ENCODE peak calls at places on chromosomes 6 and 20, in four cellular contexts. C, K, B and Q are unnamed samples.

GRCh38 chr20:62198931-62199330 is 16.1 kb downstream of the MTG2 start:
- DNase-seq in C (no peak), K (no peak), B (no peak), Q (no peak)

GRCh38 chr6:130655586-130655985 is 171.6 kb upstream of the SMLR1 start:
- DNase-seq in C (peak), K (no peak), B (no peak), Q (no peak)

GRCh38 chr20:13256606-13257005 is 35.5 kb downstream of the ISM1 start:
- DNase-seq in C (no peak), K (no peak), B (no peak), Q (no peak)

GRCh38 chr20:57195023-57195758 is 71.2 kb downstream of the BMP7 start:
- DNase-seq in C (peak), K (no peak), B (peak), Q (no peak)

GRCh38 chr6:41336824-41337223 is 1.4 kb downstream of the NCR2 start:
- DNase-seq in C (no peak), K (no peak), B (no peak), Q (no peak)

GRCh38 chr6:106339334-106340029 is 13.9 kb upstream of the ATG5 start:
- DNase-seq in C (peak), K (peak), B (peak), Q (peak)

GRCh38 chr6:112933947-112934346 is 586.8 kb downstream of the RFPL4B start:
- DNase-seq in C (peak), K (no peak), B (no peak), Q (no peak)

GRCh38 chr6:165580139-165580538 is 82.9 kb downstream of the PDE10A start:
- DNase-seq in C (peak), K (no peak), B (no peak), Q (no peak)

GRCh38 chr6:36953931-36954261 is 642 bp upstream of the PI16 start:
- DNase-seq in C (no peak), K (no peak), B (no peak), Q (no peak)

GRCh38 chr6:136526196-136526930 is 23.9 kb downstream of the MAP7 start:
- DNase-seq in C (peak), K (peak), B (peak), Q (peak)

GRCh38 chr20:62464080-62464770 is 11.6 kb downstream of the GATA5 start:
- DNase-seq in C (no peak), K (no peak), B (no peak), Q (no peak)

GRCh38 chr6:148747145-148747492 is 289 bp downstream of the UST start:
- DNase-seq in C (peak), K (no peak), B (peak), Q (peak)

GRCh38 chr20:51346686-51347485 is 195.6 kb downstream of the NFATC2 start:
- DNase-seq in C (peak), K (no peak), B (peak), Q (no peak)

GRCh38 chr6:89254569-89254968 is 37.4 kb upstream of the GABRR1 start:
- DNase-seq in C (no peak), K (no peak), B (peak), Q (peak)

GRCh38 chr6:109690373-109690739 is 646 bp downstream of the AK9 start:
- DNase-seq in C (no peak), K (peak), B (no peak), Q (no peak)

GRCh38 chr6:45650527-45651135 is 272.9 kb upstream of the SUPT3H start:
- DNase-seq in C (peak), K (no peak), B (peak), Q (peak)

GRCh38 chr6:47206626-47207025 is 103.1 kb downstream of the TNFRSF21 start:
- DNase-seq in C (peak), K (no peak), B (no peak), Q (no peak)

GRCh38 chr6:103675807-103676406 is 1183.8 kb downstream of the HACE1 start:
- DNase-seq in C (no peak), K (no peak), B (no peak), Q (peak)

GRCh38 chr20:1735417-1736089 is 78.0 kb upstream of the SIRPG start:
- DNase-seq in C (no peak), K (no peak), B (no peak), Q (no peak)

GRCh38 chr6:108873251-108873650 is 25.0 kb downstream of the ARMC2 start:
- DNase-seq in C (no peak), K (no peak), B (no peak), Q (no peak)

GRCh38 chr20:43533060-43533459 is 25.6 kb downstream of the L3MBTL1 start:
- DNase-seq in C (peak), K (no peak), B (no peak), Q (no peak)

GRCh38 chr6:100271202-100271601 is 193.5 kb downstream of the SIM1 start:
- DNase-seq in C (no peak), K (no peak), B (no peak), Q (no peak)

GRCh38 chr20:22814475-22815205 is 220.5 kb upstream of the SSTR4 start:
- DNase-seq in C (peak), K (no peak), B (no peak), Q (no peak)

GRCh38 chr20:44154521-44155001 is 32.4 kb downstream of the JPH2 start:
- DNase-seq in C (no peak), K (peak), B (peak), Q (no peak)

GRCh38 chr6:164185342-164185920 is 770.9 kb downstream of the QKI start:
- DNase-seq in C (no peak), K (no peak), B (no peak), Q (no peak)

GRCh38 chr20:44646641-44647274 is 4.7 kb downstream of the ADA start:
- DNase-seq in C (peak), K (no peak), B (no peak), Q (peak)

GRCh38 chr6:149885888-149886287 is 12.0 kb downstream of the RAET1E start:
- DNase-seq in C (no peak), K (no peak), B (peak), Q (no peak)

GRCh38 chr20:276620-277495 is 13.7 kb downstream of the C20orf96 start:
- DNase-seq in C (no peak), K (no peak), B (no peak), Q (no peak)

GRCh38 chr6:44522871-44523270 is 135.4 kb downstream of the CDC5L start:
- DNase-seq in C (no peak), K (no peak), B (no peak), Q (no peak)

GRCh38 chr20:63536241-63536977 is 767 bp downstream of the PTK6 start:
- DNase-seq in C (peak), K (no peak), B (no peak), Q (no peak)

GRCh38 chr6:1614448-1614766 is 4.7 kb downstream of the FOXC1 start:
- DNase-seq in C (no peak), K (peak), B (no peak), Q (no peak)

GRCh38 chr6:13461805-13462204 is 25.6 kb downstream of the GFOD1 start:
- DNase-seq in C (no peak), K (no peak), B (peak), Q (no peak)

GRCh38 chr6:100965069-100965468 is 83.9 kb upstream of the ASCC3 start:
- DNase-seq in C (no peak), K (no peak), B (no peak), Q (no peak)

GRCh38 chr6:25503686-25504085 is 148.3 kb upstream of the SCGN start:
- DNase-seq in C (no peak), K (no peak), B (peak), Q (no peak)

GRCh38 chr6:63598251-63599036 is 26.2 kb downstream of the LOC128125822 start:
- DNase-seq in C (peak), K (peak), B (peak), Q (peak)

GRCh38 chr20:33407251-33407650 is 5.9 kb upstream of the CDK5RAP1 start:
- DNase-seq in C (peak), K (no peak), B (no peak), Q (no peak)

GRCh38 chr6:28923318-28924102 is at the start of gene TRIM27:
- DNase-seq in C (peak), K (peak), B (peak), Q (peak)

GRCh38 chr6:17393335-17394191 is at the start of gene CAP2:
- DNase-seq in C (peak), K (peak), B (peak), Q (peak)

GRCh38 chr6:157981132-157981394 is 600 bp upstream of the SYNJ2 start:
- DNase-seq in C (no peak), K (no peak), B (no peak), Q (no peak)

GRCh38 chr20:54177378-54177777 is 3.6 kb upstream of the CYP24A1 start:
- DNase-seq in C (no peak), K (no peak), B (no peak), Q (no peak)
- H3K4me2 ChIP-seq in C (no peak), K (no peak), B (no peak), Q (no peak)

GRCh38 chr6:113995632-113996031 is 24.7 kb upstream of the HDAC2 start:
- DNase-seq in C (peak), K (peak), B (peak), Q (peak)
- H3K4me2 ChIP-seq in C (peak), K (no peak), B (no peak), Q (peak)

GRCh38 chr6:93344436-93344835 is 74.9 kb downstream of the EPHA7 start:
- DNase-seq in C (no peak), K (no peak), B (no peak), Q (no peak)
- H3K4me2 ChIP-seq in C (no peak), K (no peak), B (no peak), Q (no peak)

DNA sequence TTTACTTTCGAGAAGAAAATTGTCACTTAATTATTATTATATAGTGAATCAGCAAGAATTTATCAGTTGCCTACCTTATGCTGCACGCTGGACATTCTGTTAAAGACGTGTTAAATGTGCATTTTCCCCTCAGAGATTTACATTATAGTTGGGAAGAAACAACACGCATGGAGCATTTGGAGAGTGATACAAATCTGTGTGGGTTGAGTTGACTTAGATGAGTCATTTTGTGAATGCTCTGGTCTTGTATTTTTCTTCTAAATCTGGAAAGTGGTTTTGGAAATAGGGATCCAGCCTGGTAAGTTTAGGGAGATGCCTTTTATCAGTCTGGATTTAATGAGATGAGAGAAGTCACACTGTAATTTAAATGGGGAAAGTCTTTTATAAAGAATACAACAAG is 24.0 kb upstream of the SMIM26 start:
- DNase-seq in C (no peak), K (no peak), B (no peak), Q (no peak)
- H3K4me2 ChIP-seq in C (no peak), K (no peak), B (no peak), Q (no peak)

DNA sequence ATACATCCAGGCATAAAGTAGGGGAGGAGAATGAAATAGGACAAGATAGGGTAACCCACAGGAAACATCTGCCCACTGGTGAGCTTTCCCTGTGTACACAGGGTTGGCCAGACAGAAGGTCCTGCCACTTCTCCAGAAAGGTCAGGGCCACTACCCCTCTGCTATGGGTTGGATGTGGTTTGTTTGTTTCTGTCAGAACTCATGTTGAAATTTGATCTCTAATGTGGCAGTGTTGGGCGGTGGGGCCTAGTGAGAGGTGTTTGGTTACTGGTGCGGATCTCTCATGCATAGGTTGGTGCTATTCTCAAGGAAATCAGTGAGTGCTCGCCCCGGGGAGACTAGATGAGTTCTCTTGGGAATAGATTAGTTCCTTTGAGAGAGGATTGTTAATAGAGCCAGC is 15.6 kb upstream of the MAS1 start:
- DNase-seq in C (no peak), K (no peak), B (no peak), Q (no peak)
- H3K4me2 ChIP-seq in C (no peak), K (no peak), B (no peak), Q (no peak)

DNA sequence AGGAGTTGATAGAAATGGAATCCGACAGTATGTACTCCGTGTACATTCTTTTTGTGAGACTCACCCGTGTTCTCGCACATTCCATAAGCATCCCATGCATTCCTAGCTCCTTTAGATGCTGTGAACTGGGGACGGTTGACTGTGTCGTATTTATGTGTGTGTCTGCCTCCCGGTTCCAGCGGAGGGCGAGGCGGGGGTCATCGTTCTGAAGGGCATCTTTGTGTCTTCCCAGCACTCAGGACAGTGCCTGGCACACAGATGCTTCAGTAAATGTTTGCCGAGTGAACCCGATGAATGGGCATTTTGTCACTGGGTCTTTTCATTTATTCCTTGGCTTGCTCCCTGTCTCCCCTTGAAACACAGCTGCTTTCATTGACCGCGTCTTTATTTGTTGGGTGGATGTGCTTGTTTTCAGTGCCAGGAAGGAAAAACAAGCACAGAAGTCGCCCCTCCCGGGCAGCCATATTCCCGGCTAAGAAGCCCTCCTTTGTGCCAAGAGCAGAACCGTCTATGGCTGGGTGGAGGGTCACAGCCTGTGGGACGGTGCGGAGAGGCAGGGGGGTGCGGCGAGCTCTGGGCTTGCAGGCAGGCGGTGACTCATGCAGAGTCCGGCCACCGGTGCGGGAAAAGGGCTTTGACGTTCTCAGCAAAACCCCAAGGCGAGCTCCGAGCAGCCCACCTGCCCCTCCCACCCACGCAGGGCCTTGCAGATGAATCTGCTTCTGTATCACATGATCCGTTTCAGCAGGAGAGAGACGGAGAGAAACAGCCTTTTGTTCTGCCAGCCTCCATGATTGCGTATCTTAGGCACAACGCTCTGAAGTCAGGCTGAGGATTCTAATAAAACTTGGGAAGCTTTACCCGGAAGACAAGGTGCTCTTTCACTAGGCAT is 11.2 kb upstream of the PSMG4 start:
- DNase-seq in C (peak), K (peak), B (peak), Q (peak)
- H3K4me2 ChIP-seq in C (peak), K (peak), B (peak), Q (peak)

GRCh38 chr6:210104-210456 is 82.2 kb upstream of the DUSP22 start:
- DNase-seq in C (no peak), K (no peak), B (no peak), Q (no peak)

GRCh38 chr6:210778-211177 is 81.5 kb upstream of the DUSP22 start:
- DNase-seq in C (no peak), K (no peak), B (no peak), Q (no peak)

GRCh38 chr6:208973-209372 is 83.3 kb upstream of the DUSP22 start:
- DNase-seq in C (no peak), K (no peak), B (no peak), Q (no peak)

GRCh38 chr6:208379-208778 is 83.9 kb upstream of the DUSP22 start:
- DNase-seq in C (no peak), K (no peak), B (no peak), Q (no peak)

DNA sequence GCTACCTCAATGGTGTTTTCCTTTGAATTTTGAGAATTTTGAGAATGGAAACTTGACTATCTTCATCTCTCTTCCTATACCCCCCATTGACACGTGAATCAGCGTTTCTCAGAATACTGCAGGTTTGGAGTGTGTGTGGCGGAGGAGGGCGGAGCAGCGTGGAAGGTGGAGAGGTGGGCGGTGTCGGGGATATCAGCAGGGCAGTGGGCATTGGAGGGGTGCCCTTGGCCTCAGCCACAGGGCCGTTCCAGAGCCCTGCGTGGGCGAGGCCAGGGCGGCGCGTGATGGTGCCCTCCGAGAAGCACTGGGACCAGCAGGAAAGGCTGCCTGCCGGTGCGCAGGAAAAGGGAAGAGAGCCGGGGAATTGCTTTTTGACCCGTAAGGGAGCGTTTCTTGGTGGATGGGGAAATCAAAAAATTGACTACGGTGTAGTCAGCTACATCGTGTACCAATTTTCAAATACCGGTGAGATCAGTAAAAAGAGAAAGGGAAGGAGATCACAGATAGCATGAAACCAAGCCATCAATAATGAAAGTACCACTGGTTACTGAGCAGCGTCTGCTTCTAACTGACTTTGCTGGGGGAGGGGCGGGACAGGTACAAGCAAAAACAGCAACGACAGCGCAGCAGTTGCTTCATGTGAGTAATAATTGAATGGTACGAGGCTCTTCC is 82.7 kb upstream of the DUSP22 start:
- DNase-seq in C (no peak), K (no peak), B (no peak), Q (no peak)
- H3K4me2 ChIP-seq in C (no peak), K (no peak), B (no peak), Q (no peak)